ENCODE peak calls at places on chromosomes 1 and 21, in seven cellular contexts. One of them, this sample, is unnamed.

GRCh38 chr1:12052008-12052573 is 11.0 kb upstream of the TNFRSF8 start:
- DNase-seq in BE2C: no peak
- DNase-seq in HepG2: no peak
- DNase-seq in CD8-positive, alpha-beta memory T cell: no peak
- DNase-seq in AG04450: peak; percentile 62
- DNase-seq in bronchial epithelial cell: peak; percentile 84
- DNase-seq in colonic mucosa: peak; percentile 29
- DNase-seq in this sample: peak; percentile 57

GRCh38 chr1:43783671-43784205 is 76.4 kb downstream of the ST3GAL3 start:
- DNase-seq in CD8-positive, alpha-beta memory T cell: no peak
- DNase-seq in AG04450: no peak
- DNase-seq in BE2C: peak; percentile 18
- DNase-seq in colonic mucosa: no peak
- DNase-seq in bronchial epithelial cell: peak; percentile 93
- DNase-seq in HepG2: no peak
- DNase-seq in this sample: no peak

GRCh38 chr21:42176864-42177263 is 42.1 kb upstream of the ABCG1 start:
- DNase-seq in bronchial epithelial cell: no peak
- DNase-seq in AG04450: no peak
- DNase-seq in BE2C: no peak
- DNase-seq in CD8-positive, alpha-beta memory T cell: no peak
- DNase-seq in HepG2: no peak
- DNase-seq in colonic mucosa: no peak
- DNase-seq in this sample: no peak

GRCh38 chr1:192763756-192764155 is 45.1 kb upstream of the RGS2 start:
- DNase-seq in BE2C: no peak
- DNase-seq in AG04450: peak; percentile 73
- DNase-seq in colonic mucosa: no peak
- DNase-seq in HepG2: no peak
- DNase-seq in CD8-positive, alpha-beta memory T cell: no peak
- DNase-seq in bronchial epithelial cell: no peak
- DNase-seq in this sample: no peak

GRCh38 chr1:186076006-186076405 is 299.0 kb downstream of the TPR start:
- DNase-seq in colonic mucosa: no peak
- DNase-seq in CD8-positive, alpha-beta memory T cell: no peak
- DNase-seq in bronchial epithelial cell: no peak
- DNase-seq in AG04450: no peak
- DNase-seq in BE2C: no peak
- DNase-seq in HepG2: no peak
- DNase-seq in this sample: no peak

GRCh38 chr1:8371372-8371991 is 53.6 kb downstream of the SLC45A1 start:
- DNase-seq in HepG2: no peak
- DNase-seq in BE2C: no peak
- DNase-seq in bronchial epithelial cell: no peak
- DNase-seq in AG04450: no peak
- DNase-seq in CD8-positive, alpha-beta memory T cell: no peak
- DNase-seq in colonic mucosa: no peak
- DNase-seq in this sample: no peak

GRCh38 chr1:54297596-54298283 is 97.8 kb downstream of the MRPL37 start:
- DNase-seq in colonic mucosa: peak; percentile 85
- DNase-seq in HepG2: no peak
- DNase-seq in BE2C: peak; percentile 69
- DNase-seq in bronchial epithelial cell: no peak
- DNase-seq in AG04450: no peak
- DNase-seq in CD8-positive, alpha-beta memory T cell: no peak
- DNase-seq in this sample: no peak

GRCh38 chr1:216183007-216183406 is 240.2 kb downstream of the USH2A start:
- DNase-seq in BE2C: no peak
- DNase-seq in HepG2: peak; percentile 13
- DNase-seq in AG04450: peak; percentile 15
- DNase-seq in bronchial epithelial cell: peak; percentile 63
- DNase-seq in colonic mucosa: no peak
- DNase-seq in CD8-positive, alpha-beta memory T cell: no peak
- DNase-seq in this sample: peak; percentile 36

GRCh38 chr1:172408958-172409357 is 11.5 kb upstream of the C1orf105 start:
- DNase-seq in colonic mucosa: no peak
- DNase-seq in BE2C: no peak
- DNase-seq in bronchial epithelial cell: no peak
- DNase-seq in HepG2: no peak
- DNase-seq in AG04450: no peak
- DNase-seq in CD8-positive, alpha-beta memory T cell: no peak
- DNase-seq in this sample: peak; percentile 51

GRCh38 chr1:26767714-26768113 is 20.0 kb upstream of the PIGV start:
- DNase-seq in colonic mucosa: no peak
- DNase-seq in bronchial epithelial cell: no peak
- DNase-seq in CD8-positive, alpha-beta memory T cell: no peak
- DNase-seq in AG04450: no peak
- DNase-seq in BE2C: no peak
- DNase-seq in HepG2: no peak
- DNase-seq in this sample: no peak

GRCh38 chr1:104746994-104747393 is 997.3 kb downstream of the AMY1C start:
- DNase-seq in AG04450: no peak
- DNase-seq in HepG2: no peak
- DNase-seq in BE2C: no peak
- DNase-seq in bronchial epithelial cell: no peak
- DNase-seq in CD8-positive, alpha-beta memory T cell: no peak
- DNase-seq in colonic mucosa: no peak
- DNase-seq in this sample: no peak

GRCh38 chr21:39088831-39089380 is 94.3 kb downstream of the PSMG1 start:
- DNase-seq in CD8-positive, alpha-beta memory T cell: no peak
- DNase-seq in BE2C: no peak
- DNase-seq in AG04450: no peak
- DNase-seq in colonic mucosa: no peak
- DNase-seq in HepG2: peak; percentile 50
- DNase-seq in bronchial epithelial cell: peak; percentile 78
- DNase-seq in this sample: peak; percentile 81

GRCh38 chr21:38853421-38853919 is 47.7 kb downstream of the ETS2 start:
- DNase-seq in HepG2: peak; percentile 30
- DNase-seq in BE2C: peak; percentile 89
- DNase-seq in CD8-positive, alpha-beta memory T cell: no peak
- DNase-seq in colonic mucosa: peak; percentile 15
- DNase-seq in bronchial epithelial cell: peak; percentile 97
- DNase-seq in AG04450: peak; percentile 82
- DNase-seq in this sample: peak; percentile 96

GRCh38 chr1:202029171-202029665 is 18.8 kb downstream of the ELF3 start:
- DNase-seq in bronchial epithelial cell: peak; percentile 96
- DNase-seq in AG04450: peak; percentile 33
- DNase-seq in HepG2: no peak
- DNase-seq in CD8-positive, alpha-beta memory T cell: no peak
- DNase-seq in BE2C: no peak
- DNase-seq in colonic mucosa: no peak
- DNase-seq in this sample: peak; percentile 55

GRCh38 chr21:41580758-41581554 is 73.0 kb upstream of the TMPRSS2 start:
- DNase-seq in HepG2: no peak
- DNase-seq in colonic mucosa: peak; percentile 85
- DNase-seq in BE2C: no peak
- DNase-seq in CD8-positive, alpha-beta memory T cell: no peak
- DNase-seq in AG04450: no peak
- DNase-seq in bronchial epithelial cell: peak; percentile 95
- DNase-seq in this sample: no peak

GRCh38 chr1:233859446-233859845 is 45.0 kb upstream of the SLC35F3 start:
- DNase-seq in AG04450: no peak
- DNase-seq in bronchial epithelial cell: peak; percentile 26
- DNase-seq in CD8-positive, alpha-beta memory T cell: no peak
- DNase-seq in colonic mucosa: no peak
- DNase-seq in HepG2: no peak
- DNase-seq in BE2C: no peak
- DNase-seq in this sample: no peak

GRCh38 chr1:221994939-221995338 is 253.1 kb upstream of the DUSP10 start:
- DNase-seq in BE2C: no peak
- DNase-seq in HepG2: no peak
- DNase-seq in bronchial epithelial cell: peak; percentile 40
- DNase-seq in AG04450: peak; percentile 74
- DNase-seq in colonic mucosa: no peak
- DNase-seq in CD8-positive, alpha-beta memory T cell: no peak
- DNase-seq in this sample: peak; percentile 71

GRCh38 chr1:77762072-77762476 is 2.4 kb upstream of the USP33 start:
- DNase-seq in BE2C: no peak
- DNase-seq in bronchial epithelial cell: peak; percentile 88
- DNase-seq in colonic mucosa: no peak
- DNase-seq in AG04450: peak; percentile 18
- DNase-seq in HepG2: peak; percentile 33
- DNase-seq in CD8-positive, alpha-beta memory T cell: no peak
- DNase-seq in this sample: peak; percentile 43

GRCh38 chr1:170471310-170471839 is 60.6 kb upstream of the GORAB start:
- DNase-seq in CD8-positive, alpha-beta memory T cell: no peak
- DNase-seq in BE2C: no peak
- DNase-seq in HepG2: no peak
- DNase-seq in bronchial epithelial cell: no peak
- DNase-seq in AG04450: no peak
- DNase-seq in colonic mucosa: no peak
- DNase-seq in this sample: no peak

GRCh38 chr1:48917901-48918603 is 141.4 kb upstream of the BEND5 start:
- DNase-seq in CD8-positive, alpha-beta memory T cell: no peak
- DNase-seq in bronchial epithelial cell: no peak
- DNase-seq in AG04450: no peak
- DNase-seq in HepG2: peak; percentile 24
- DNase-seq in BE2C: peak; percentile 86
- DNase-seq in colonic mucosa: no peak
- DNase-seq in this sample: no peak

GRCh38 chr1:243254233-243254926 is 701 bp downstream of the CEP170 start:
- DNase-seq in BE2C: peak; percentile 65
- DNase-seq in colonic mucosa: peak; percentile 69
- DNase-seq in AG04450: no peak
- DNase-seq in bronchial epithelial cell: peak; percentile 54
- DNase-seq in HepG2: peak; percentile 34
- DNase-seq in CD8-positive, alpha-beta memory T cell: no peak
- DNase-seq in this sample: no peak

DNA sequence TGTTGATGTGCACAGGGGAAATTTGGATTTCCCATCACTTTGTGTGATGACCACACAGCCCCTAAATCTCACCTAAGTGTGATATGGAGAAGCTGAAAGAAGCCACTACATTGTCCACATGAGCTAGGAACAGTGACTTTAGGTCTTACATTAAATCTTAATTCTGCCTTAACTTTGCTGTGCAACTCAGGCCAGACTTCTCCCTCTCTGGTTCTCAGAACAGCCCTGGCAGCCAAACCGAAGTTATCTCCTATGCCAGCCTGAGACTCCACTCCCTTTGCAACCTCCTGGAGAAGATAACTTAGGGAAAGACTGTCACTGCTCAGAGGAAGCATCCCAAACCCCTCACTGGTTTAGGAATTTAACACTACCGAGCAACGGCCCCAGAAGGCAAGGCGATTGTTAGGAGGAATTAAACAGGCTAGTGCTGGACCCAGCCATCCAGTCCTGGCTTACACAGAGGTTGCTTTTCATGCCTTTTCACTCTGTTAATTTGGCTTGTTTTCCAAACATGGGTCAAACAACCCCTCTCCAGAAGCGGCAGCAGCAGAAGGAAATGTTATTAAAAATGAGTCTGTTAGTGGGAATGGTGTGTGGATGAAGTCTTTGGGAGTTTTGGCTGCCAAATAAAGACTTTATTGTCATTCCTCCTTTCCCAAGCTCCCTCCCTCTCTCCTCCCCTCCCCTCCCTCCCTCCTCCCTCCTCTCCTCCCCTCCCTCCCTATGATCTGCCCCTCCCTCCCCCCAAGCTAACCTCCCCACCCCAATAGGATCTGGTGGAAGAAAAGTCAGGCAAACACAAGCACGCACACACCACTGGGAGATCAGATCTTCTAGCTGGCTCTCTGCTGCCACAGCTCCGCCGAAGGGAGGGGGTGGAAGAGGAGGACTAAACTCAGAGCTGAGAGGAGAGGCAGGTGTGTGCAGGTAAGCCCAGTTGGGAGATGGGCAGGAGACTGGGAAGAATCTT is at the start of gene PRELP:
- DNase-seq in AG04450: no peak
- DNase-seq in BE2C: peak; percentile 36
- DNase-seq in CD8-positive, alpha-beta memory T cell: no peak
- DNase-seq in HepG2: no peak
- DNase-seq in bronchial epithelial cell: peak; percentile 8
- DNase-seq in colonic mucosa: peak; percentile 52
- DNase-seq in this sample: no peak
- H3K4me3 ChIP-seq in AG04450: peak within 1 kb of the TSS; percentile 10
- H3K4me3 ChIP-seq in BE2C: no peak within 1 kb of the TSS
- H3K4me3 ChIP-seq in CD8-positive, alpha-beta memory T cell: no peak within 1 kb of the TSS
- H3K4me3 ChIP-seq in HepG2: no peak within 1 kb of the TSS
- H3K4me3 ChIP-seq in bronchial epithelial cell: no peak within 1 kb of the TSS
- H3K4me3 ChIP-seq in colonic mucosa: no peak within 1 kb of the TSS
- H3K4me3 ChIP-seq in this sample: no peak within 1 kb of the TSS

GRCh38 chr1:61052393-61053280 is 29.7 kb upstream of the NFIA start:
- DNase-seq in CD8-positive, alpha-beta memory T cell: no peak
- DNase-seq in AG04450: no peak
- DNase-seq in BE2C: no peak
- DNase-seq in colonic mucosa: no peak
- DNase-seq in bronchial epithelial cell: no peak
- DNase-seq in HepG2: no peak
- DNase-seq in this sample: no peak
- H3K4me3 ChIP-seq in CD8-positive, alpha-beta memory T cell: peak overlapping the region; percentile 0
- H3K4me3 ChIP-seq in AG04450: no peak overlapping the region
- H3K4me3 ChIP-seq in BE2C: no peak overlapping the region
- H3K4me3 ChIP-seq in colonic mucosa: no peak overlapping the region
- H3K4me3 ChIP-seq in bronchial epithelial cell: no peak overlapping the region
- H3K4me3 ChIP-seq in HepG2: no peak overlapping the region
- H3K4me3 ChIP-seq in this sample: no peak overlapping the region

DNA sequence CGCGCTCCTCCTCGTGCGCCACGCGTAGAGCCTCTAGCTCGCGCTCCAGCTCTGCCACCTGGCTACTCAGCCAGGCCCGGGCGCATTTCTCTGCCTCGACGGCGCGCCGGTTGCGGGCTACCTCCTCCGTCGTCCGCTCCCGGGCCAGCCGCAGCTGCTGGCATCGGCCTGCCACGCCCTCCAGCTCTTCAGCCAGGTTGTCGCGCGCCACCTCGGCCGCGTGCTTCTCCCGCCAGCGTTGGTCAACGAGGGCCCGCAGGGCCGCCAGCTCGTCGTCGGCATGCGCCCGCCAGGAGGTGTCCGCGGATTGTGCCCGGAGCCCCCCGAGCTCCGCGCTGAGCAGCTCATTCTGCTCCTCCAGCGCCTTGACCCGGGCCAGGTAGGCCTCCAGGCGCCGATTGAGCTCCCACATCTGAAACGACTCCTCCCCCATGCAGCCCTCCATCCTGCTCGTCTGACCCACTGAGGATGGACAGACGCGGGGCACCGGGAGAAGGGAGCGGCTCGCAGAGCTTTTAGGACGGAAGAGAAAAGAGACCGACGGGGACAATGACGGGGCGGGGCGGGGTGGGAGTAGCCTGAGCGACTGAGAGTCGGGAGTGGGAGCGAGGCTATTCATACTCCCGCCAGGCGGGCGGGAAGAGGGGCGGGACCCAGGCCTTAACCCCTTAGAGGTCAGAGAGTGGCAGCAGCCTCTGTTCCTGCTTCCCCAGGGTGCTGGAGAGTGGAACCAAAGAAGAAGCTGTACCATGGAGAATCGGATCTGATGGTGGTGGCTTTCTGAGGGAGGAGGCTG is at the start of gene NES:
- DNase-seq in AG04450: no peak
- DNase-seq in bronchial epithelial cell: no peak
- DNase-seq in HepG2: peak; percentile 75
- DNase-seq in CD8-positive, alpha-beta memory T cell: no peak
- DNase-seq in colonic mucosa: peak; percentile 59
- DNase-seq in BE2C: peak; percentile 74
- DNase-seq in this sample: no peak
- H3K4me3 ChIP-seq in AG04450: peak within 1 kb of the TSS; percentile 64
- H3K4me3 ChIP-seq in bronchial epithelial cell: no peak within 1 kb of the TSS
- H3K4me3 ChIP-seq in HepG2: peak within 1 kb of the TSS; percentile 58
- H3K4me3 ChIP-seq in CD8-positive, alpha-beta memory T cell: peak within 1 kb of the TSS; percentile 26
- H3K4me3 ChIP-seq in colonic mucosa: peak within 1 kb of the TSS; percentile 32
- H3K4me3 ChIP-seq in BE2C: peak within 1 kb of the TSS; percentile 44
- H3K4me3 ChIP-seq in this sample: peak within 1 kb of the TSS; percentile 62

GRCh38 chr21:33949516-33950424 is 34.2 kb upstream of the ATP5PO start:
- DNase-seq in BE2C: no peak
- DNase-seq in AG04450: no peak
- DNase-seq in bronchial epithelial cell: no peak
- DNase-seq in colonic mucosa: no peak
- DNase-seq in CD8-positive, alpha-beta memory T cell: peak; percentile 71
- DNase-seq in HepG2: no peak
- DNase-seq in this sample: no peak
- H3K4me3 ChIP-seq in BE2C: no peak overlapping the region
- H3K4me3 ChIP-seq in AG04450: no peak overlapping the region
- H3K4me3 ChIP-seq in bronchial epithelial cell: no peak overlapping the region
- H3K4me3 ChIP-seq in colonic mucosa: no peak overlapping the region
- H3K4me3 ChIP-seq in CD8-positive, alpha-beta memory T cell: peak overlapping the region; percentile 51
- H3K4me3 ChIP-seq in HepG2: no peak overlapping the region
- H3K4me3 ChIP-seq in this sample: no peak overlapping the region